ENCODE peak calls at places on chromosomes 16 and 17, in four cellular contexts. One of them, this sample, is unnamed.

GRCh38 chr16:56011808-56012478 is 136.8 kb upstream of the CES5A start:
- DNase-seq in cardiac fibroblast: no peak
- DNase-seq in fibroblast of the aortic adventitia: no peak
- DNase-seq in AG10803: no peak
- DNase-seq in this sample: no peak

GRCh38 chr16:67546091-67546501 is 16.2 kb upstream of the CTCF start:
- DNase-seq in cardiac fibroblast: no peak
- DNase-seq in fibroblast of the aortic adventitia: no peak
- DNase-seq in AG10803: no peak
- DNase-seq in this sample: no peak

GRCh38 chr16:17798721-17799120 is 328.0 kb upstream of the XYLT1 start:
- DNase-seq in cardiac fibroblast: no peak
- DNase-seq in fibroblast of the aortic adventitia: no peak
- DNase-seq in AG10803: no peak
- DNase-seq in this sample: no peak

GRCh38 chr17:34171245-34171818 is 83.8 kb upstream of the CCL2 start:
- DNase-seq in cardiac fibroblast: peak; percentile 70
- DNase-seq in fibroblast of the aortic adventitia: peak; percentile 62
- DNase-seq in AG10803: peak; percentile 44
- DNase-seq in this sample: peak; percentile 70

GRCh38 chr16:84941916-84942315 is 69.4 kb downstream of the ZDHHC7 start:
- DNase-seq in cardiac fibroblast: peak; percentile 21
- DNase-seq in fibroblast of the aortic adventitia: no peak
- DNase-seq in AG10803: peak; percentile 84
- DNase-seq in this sample: peak; percentile 65

GRCh38 chr17:82450357-82451106 is at the start of gene CYBC1:
- DNase-seq in cardiac fibroblast: peak; percentile 99
- DNase-seq in fibroblast of the aortic adventitia: peak; percentile 96
- DNase-seq in AG10803: peak; percentile 94
- DNase-seq in this sample: peak; percentile 97

GRCh38 chr17:6173653-6174052 is 103.5 kb downstream of the WSCD1 start:
- DNase-seq in cardiac fibroblast: no peak
- DNase-seq in fibroblast of the aortic adventitia: no peak
- DNase-seq in AG10803: no peak
- DNase-seq in this sample: no peak

GRCh38 chr16:52539197-52539596 is 7.7 kb downstream of the TOX3 start:
- DNase-seq in cardiac fibroblast: no peak
- DNase-seq in fibroblast of the aortic adventitia: no peak
- DNase-seq in AG10803: no peak
- DNase-seq in this sample: no peak

GRCh38 chr17:44900894-44901293 is 1.6 kb upstream of the EFTUD2 start:
- DNase-seq in cardiac fibroblast: peak; percentile 95
- DNase-seq in fibroblast of the aortic adventitia: peak; percentile 89
- DNase-seq in AG10803: peak; percentile 75
- DNase-seq in this sample: peak; percentile 88

GRCh38 chr16:10421596-10421995 is 35.7 kb downstream of the ATF7IP2 start:
- DNase-seq in cardiac fibroblast: no peak
- DNase-seq in fibroblast of the aortic adventitia: no peak
- DNase-seq in AG10803: no peak
- DNase-seq in this sample: no peak

GRCh38 chr17:80222376-80223141 is 2.3 kb downstream of the SLC26A11 start:
- DNase-seq in cardiac fibroblast: no peak
- DNase-seq in fibroblast of the aortic adventitia: no peak
- DNase-seq in AG10803: no peak
- DNase-seq in this sample: no peak

GRCh38 chr17:10126554-10127493 is 71.6 kb downstream of the GAS7 start:
- DNase-seq in cardiac fibroblast: peak; percentile 85
- DNase-seq in fibroblast of the aortic adventitia: peak; percentile 67
- DNase-seq in AG10803: peak; percentile 82
- DNase-seq in this sample: peak; percentile 82

GRCh38 chr16:88003736-88004135 is 52.5 kb downstream of the BANP start:
- DNase-seq in cardiac fibroblast: no peak
- DNase-seq in fibroblast of the aortic adventitia: no peak
- DNase-seq in AG10803: no peak
- DNase-seq in this sample: no peak

GRCh38 chr16:396605-397004 is 394 bp upstream of the NME4 start:
- DNase-seq in cardiac fibroblast: peak; percentile 64
- DNase-seq in fibroblast of the aortic adventitia: peak; percentile 43
- DNase-seq in AG10803: no peak
- DNase-seq in this sample: peak; percentile 50

GRCh38 chr16:81437860-81438259 is 6.7 kb upstream of the CMIP start:
- DNase-seq in cardiac fibroblast: no peak
- DNase-seq in fibroblast of the aortic adventitia: no peak
- DNase-seq in AG10803: no peak
- DNase-seq in this sample: no peak

GRCh38 chr17:46000757-46001156 is 1.7 kb downstream of the STH start:
- DNase-seq in cardiac fibroblast: no peak
- DNase-seq in fibroblast of the aortic adventitia: no peak
- DNase-seq in AG10803: no peak
- DNase-seq in this sample: no peak

GRCh38 chr17:48718162-48718780 is 4.0 kb downstream of the PRAC1 start:
- DNase-seq in cardiac fibroblast: no peak
- DNase-seq in fibroblast of the aortic adventitia: no peak
- DNase-seq in AG10803: no peak
- DNase-seq in this sample: no peak

GRCh38 chr16:58732545-58733247 is 1.4 kb downstream of the GOT2 start:
- DNase-seq in cardiac fibroblast: peak; percentile 36
- DNase-seq in fibroblast of the aortic adventitia: peak; percentile 62
- DNase-seq in AG10803: no peak
- DNase-seq in this sample: peak; percentile 51

GRCh38 chr16:58734459-58734787 is 307 bp upstream of the GOT2 start:
- DNase-seq in cardiac fibroblast: no peak
- DNase-seq in fibroblast of the aortic adventitia: no peak
- DNase-seq in AG10803: no peak
- DNase-seq in this sample: no peak

GRCh38 chr16:58730724-58731370 is 3.3 kb downstream of the GOT2 start:
- DNase-seq in cardiac fibroblast: no peak
- DNase-seq in fibroblast of the aortic adventitia: no peak
- DNase-seq in AG10803: no peak
- DNase-seq in this sample: no peak

GRCh38 chr16:58733248-58733670 is 857 bp downstream of the GOT2 start:
- DNase-seq in cardiac fibroblast: peak; percentile 9
- DNase-seq in fibroblast of the aortic adventitia: peak; percentile 27
- DNase-seq in AG10803: peak; percentile 26
- DNase-seq in this sample: peak; percentile 16

GRCh38 chr16:58733671-58734458 is at the start of gene GOT2:
- DNase-seq in cardiac fibroblast: peak; percentile 90
- DNase-seq in fibroblast of the aortic adventitia: peak; percentile 75
- DNase-seq in AG10803: peak; percentile 85
- DNase-seq in this sample: peak; percentile 89
- TF ChIP-seq CTCF in cardiac fibroblast: peak; percentile 53
- TF ChIP-seq CTCF in fibroblast of the aortic adventitia: peak; percentile 69
- TF ChIP-seq CTCF in AG10803: peak; percentile 74
- TF ChIP-seq CTCF in this sample: peak; percentile 69

DNA sequence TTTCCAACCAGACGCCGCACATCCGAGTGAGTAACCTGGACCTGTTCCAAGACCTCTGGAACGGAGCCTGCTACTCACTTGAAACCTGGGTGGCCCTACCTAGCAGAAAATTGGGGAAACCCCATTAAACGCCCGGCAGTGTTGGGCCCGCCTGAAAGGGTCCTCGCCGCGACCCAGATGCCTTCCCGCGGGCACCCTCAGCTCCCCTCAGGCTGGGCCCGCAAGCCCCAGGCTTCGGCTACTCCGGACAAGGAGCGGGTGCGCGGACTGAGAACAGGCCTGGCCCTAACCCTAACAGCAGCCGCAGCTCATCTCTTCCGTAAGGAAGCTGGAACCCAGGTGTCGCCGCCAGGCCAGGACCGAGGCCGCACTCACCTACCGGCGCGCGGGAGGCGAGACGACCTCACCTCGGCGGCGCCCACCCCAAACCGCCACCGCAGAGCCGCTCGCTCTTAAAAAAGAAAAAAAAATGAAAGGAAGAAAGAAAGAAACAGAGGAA is 344 bp downstream of the PSME3IP1 start:
- DNase-seq in cardiac fibroblast: peak; percentile 69
- DNase-seq in fibroblast of the aortic adventitia: peak; percentile 73
- DNase-seq in AG10803: peak; percentile 61
- DNase-seq in this sample: peak; percentile 64
- H3K4me3 ChIP-seq in cardiac fibroblast: peak overlapping the region; percentile 92
- H3K4me3 ChIP-seq in fibroblast of the aortic adventitia: peak overlapping the region; percentile 92
- H3K4me3 ChIP-seq in AG10803: peak overlapping the region; percentile 92
- H3K4me3 ChIP-seq in this sample: peak overlapping the region; percentile 96

GRCh38 chr16:71443714-71444113 is 1.9 kb upstream of the TLE7 start:
- DNase-seq in cardiac fibroblast: no peak
- DNase-seq in fibroblast of the aortic adventitia: no peak
- DNase-seq in AG10803: no peak
- DNase-seq in this sample: no peak

GRCh38 chr16:71439531-71439930 is 2.3 kb downstream of the TLE7 start:
- DNase-seq in cardiac fibroblast: peak; percentile 26
- DNase-seq in fibroblast of the aortic adventitia: no peak
- DNase-seq in AG10803: peak; percentile 78
- DNase-seq in this sample: no peak

GRCh38 chr16:71440669-71441347 is 1.0 kb downstream of the TLE7 start:
- DNase-seq in cardiac fibroblast: no peak
- DNase-seq in fibroblast of the aortic adventitia: no peak
- DNase-seq in AG10803: no peak
- DNase-seq in this sample: no peak

GRCh38 chr16:71442041-71442440 is at the start of gene TLE7:
- DNase-seq in cardiac fibroblast: no peak
- DNase-seq in fibroblast of the aortic adventitia: no peak
- DNase-seq in AG10803: no peak
- DNase-seq in this sample: no peak

DNA sequence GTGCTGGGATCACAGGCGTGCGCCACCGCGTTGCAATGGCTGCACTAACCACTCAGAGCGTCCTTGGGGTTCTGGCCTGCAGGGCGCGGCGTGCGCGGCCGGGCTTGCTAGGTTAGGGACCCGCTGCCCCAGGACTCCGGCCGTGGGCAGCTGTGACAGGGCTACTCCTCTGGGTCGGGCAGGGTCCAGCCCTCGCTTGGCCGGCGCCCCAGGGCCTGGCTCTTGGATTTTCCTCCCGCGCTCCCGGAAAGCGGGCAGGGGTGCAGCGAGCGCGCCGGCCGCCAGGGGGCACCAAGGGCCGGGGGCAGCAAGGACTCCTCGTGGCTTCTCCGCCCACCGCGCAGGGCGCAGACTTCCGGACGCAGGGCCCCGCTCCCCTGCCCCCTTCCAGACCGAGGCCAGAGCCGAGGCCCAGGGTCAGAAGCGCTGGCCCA is 489 bp downstream of the TLE7 start:
- DNase-seq in cardiac fibroblast: no peak
- DNase-seq in fibroblast of the aortic adventitia: no peak
- DNase-seq in AG10803: no peak
- DNase-seq in this sample: no peak
- TF ChIP-seq CTCF in cardiac fibroblast: peak; percentile 17
- TF ChIP-seq CTCF in fibroblast of the aortic adventitia: peak; percentile 28
- TF ChIP-seq CTCF in AG10803: peak; percentile 15
- TF ChIP-seq CTCF in this sample: peak; percentile 7

GRCh38 chr17:40103082-40103741 is 2.8 kb upstream of the NR1D1 start:
- DNase-seq in cardiac fibroblast: no peak
- DNase-seq in fibroblast of the aortic adventitia: no peak
- DNase-seq in AG10803: no peak
- DNase-seq in this sample: no peak

GRCh38 chr17:40101367-40102210 is 1.2 kb upstream of the NR1D1 start:
- DNase-seq in cardiac fibroblast: no peak
- DNase-seq in fibroblast of the aortic adventitia: no peak
- DNase-seq in AG10803: no peak
- DNase-seq in this sample: no peak

GRCh38 chr17:40104570-40105471 is 4.4 kb upstream of the NR1D1 start:
- DNase-seq in cardiac fibroblast: no peak
- DNase-seq in fibroblast of the aortic adventitia: no peak
- DNase-seq in AG10803: no peak
- DNase-seq in this sample: no peak

GRCh38 chr17:40106089-40106759 is 5.8 kb upstream of the NR1D1 start:
- DNase-seq in cardiac fibroblast: no peak
- DNase-seq in fibroblast of the aortic adventitia: no peak
- DNase-seq in AG10803: no peak
- DNase-seq in this sample: no peak

GRCh38 chr17:40103742-40104095 is 3.3 kb upstream of the NR1D1 start:
- DNase-seq in cardiac fibroblast: no peak
- DNase-seq in fibroblast of the aortic adventitia: no peak
- DNase-seq in AG10803: no peak
- DNase-seq in this sample: no peak
- H3K4me3 ChIP-seq in cardiac fibroblast: no peak overlapping the region
- H3K4me3 ChIP-seq in fibroblast of the aortic adventitia: no peak overlapping the region
- H3K4me3 ChIP-seq in AG10803: no peak overlapping the region
- H3K4me3 ChIP-seq in this sample: no peak overlapping the region

GRCh38 chr17:75752405-75753192 is 12.4 kb downstream of the GALK1 start:
- DNase-seq in cardiac fibroblast: no peak
- DNase-seq in fibroblast of the aortic adventitia: no peak
- DNase-seq in AG10803: no peak
- DNase-seq in this sample: no peak
- TF ChIP-seq CTCF in cardiac fibroblast: no peak
- TF ChIP-seq CTCF in fibroblast of the aortic adventitia: no peak
- TF ChIP-seq CTCF in AG10803: no peak
- TF ChIP-seq CTCF in this sample: no peak

GRCh38 chr16:50570808-50571598 is 22.8 kb downstream of the NKD1 start:
- DNase-seq in cardiac fibroblast: no peak
- DNase-seq in fibroblast of the aortic adventitia: no peak
- DNase-seq in AG10803: no peak
- DNase-seq in this sample: no peak

GRCh38 chr16:50566336-50566962 is 18.3 kb downstream of the NKD1 start:
- DNase-seq in cardiac fibroblast: no peak
- DNase-seq in fibroblast of the aortic adventitia: no peak
- DNase-seq in AG10803: no peak
- DNase-seq in this sample: no peak

GRCh38 chr16:50570354-50570753 is 22.2 kb downstream of the NKD1 start:
- DNase-seq in cardiac fibroblast: no peak
- DNase-seq in fibroblast of the aortic adventitia: no peak
- DNase-seq in AG10803: no peak
- DNase-seq in this sample: no peak

GRCh38 chr16:50567651-50568050 is 19.5 kb downstream of the NKD1 start:
- DNase-seq in cardiac fibroblast: no peak
- DNase-seq in fibroblast of the aortic adventitia: no peak
- DNase-seq in AG10803: no peak
- DNase-seq in this sample: no peak

GRCh38 chr16:50568187-50568830 is 20.1 kb downstream of the NKD1 start:
- DNase-seq in cardiac fibroblast: no peak
- DNase-seq in fibroblast of the aortic adventitia: no peak
- DNase-seq in AG10803: no peak
- DNase-seq in this sample: no peak
- H3K4me3 ChIP-seq in cardiac fibroblast: no peak overlapping the region
- H3K4me3 ChIP-seq in fibroblast of the aortic adventitia: no peak overlapping the region
- H3K4me3 ChIP-seq in AG10803: no peak overlapping the region
- H3K4me3 ChIP-seq in this sample: no peak overlapping the region

GRCh38 chr17:65030618-65031017 is 25.9 kb downstream of the GNA13 start:
- DNase-seq in cardiac fibroblast: no peak
- DNase-seq in fibroblast of the aortic adventitia: no peak
- DNase-seq in AG10803: no peak
- DNase-seq in this sample: no peak

GRCh38 chr17:65028537-65028843 is 28.1 kb downstream of the GNA13 start:
- DNase-seq in cardiac fibroblast: no peak
- DNase-seq in fibroblast of the aortic adventitia: no peak
- DNase-seq in AG10803: no peak
- DNase-seq in this sample: no peak

GRCh38 chr17:65025288-65025687 is 31.3 kb downstream of the GNA13 start:
- DNase-seq in cardiac fibroblast: no peak
- DNase-seq in fibroblast of the aortic adventitia: no peak
- DNase-seq in AG10803: no peak
- DNase-seq in this sample: no peak

GRCh38 chr17:65029605-65030308 is 26.8 kb downstream of the GNA13 start:
- DNase-seq in cardiac fibroblast: no peak
- DNase-seq in fibroblast of the aortic adventitia: no peak
- DNase-seq in AG10803: no peak
- DNase-seq in this sample: no peak

GRCh38 chr17:65027305-65027704 is 29.2 kb downstream of the GNA13 start:
- DNase-seq in cardiac fibroblast: peak; percentile 76
- DNase-seq in fibroblast of the aortic adventitia: peak; percentile 72
- DNase-seq in AG10803: peak; percentile 48
- DNase-seq in this sample: peak; percentile 77
- TF ChIP-seq CTCF in cardiac fibroblast: peak; percentile 54
- TF ChIP-seq CTCF in fibroblast of the aortic adventitia: peak; percentile 57
- TF ChIP-seq CTCF in AG10803: peak; percentile 40
- TF ChIP-seq CTCF in this sample: peak; percentile 57